ENCODE peak calls at places on chromosomes 12 and 14, in eight cellular contexts. One of them, this sample, is unnamed.

GRCh38 chr12:130476451-130476850 is 138.8 kb downstream of the PIWIL1 start:
- DNase-seq in NCI-H748 treated with DMSO at 0.1 percent for 48 hours: no peak
- DNase-seq in AML-193: no peak
- DNase-seq in HEK293T: no peak
- DNase-seq in RPMI8226: no peak
- DNase-seq in kidney epithelial cell: no peak
- DNase-seq in HL-60: no peak
- DNase-seq in stimulated activated CD4-positive, alpha-beta T cell treated with anti-CD3 and anti-CD28 coated beads, Interleukin-1b, Interleukin-23, amount 100 ng/mL, for 1 hour: no peak
- DNase-seq in this sample: no peak

GRCh38 chr12:93699271-93700141 is 22.3 kb downstream of the CRADD start:
- DNase-seq in RPMI8226: no peak
- DNase-seq in kidney epithelial cell: no peak
- DNase-seq in stimulated activated CD4-positive, alpha-beta T cell treated with anti-CD3 and anti-CD28 coated beads, Interleukin-1b, Interleukin-23, amount 100 ng/mL, for 1 hour: no peak
- DNase-seq in NCI-H748 treated with DMSO at 0.1 percent for 48 hours: no peak
- DNase-seq in HEK293T: no peak
- DNase-seq in AML-193: no peak
- DNase-seq in HL-60: no peak
- DNase-seq in this sample: no peak

GRCh38 chr14:102046337-102047278 is 40.2 kb downstream of the HSP90AA1 start:
- DNase-seq in AML-193: peak
- DNase-seq in HL-60: peak
- DNase-seq in stimulated activated CD4-positive, alpha-beta T cell treated with anti-CD3 and anti-CD28 coated beads, Interleukin-1b, Interleukin-23, amount 100 ng/mL, for 1 hour: no peak
- DNase-seq in RPMI8226: peak
- DNase-seq in NCI-H748 treated with DMSO at 0.1 percent for 48 hours: peak
- DNase-seq in kidney epithelial cell: no peak
- DNase-seq in HEK293T: peak
- DNase-seq in this sample: peak

GRCh38 chr12:12562585-12563245 is at the start of gene DUSP16:
- DNase-seq in HL-60: peak
- DNase-seq in NCI-H748 treated with DMSO at 0.1 percent for 48 hours: peak
- DNase-seq in RPMI8226: peak
- DNase-seq in HEK293T: peak
- DNase-seq in kidney epithelial cell: peak
- DNase-seq in stimulated activated CD4-positive, alpha-beta T cell treated with anti-CD3 and anti-CD28 coated beads, Interleukin-1b, Interleukin-23, amount 100 ng/mL, for 1 hour: peak
- DNase-seq in AML-193: peak
- DNase-seq in this sample: peak

GRCh38 chr14:64704145-64704742 is at the start of gene PLEKHG3:
- DNase-seq in stimulated activated CD4-positive, alpha-beta T cell treated with anti-CD3 and anti-CD28 coated beads, Interleukin-1b, Interleukin-23, amount 100 ng/mL, for 1 hour: no peak
- DNase-seq in HL-60: peak
- DNase-seq in kidney epithelial cell: no peak
- DNase-seq in NCI-H748 treated with DMSO at 0.1 percent for 48 hours: peak
- DNase-seq in HEK293T: peak
- DNase-seq in RPMI8226: peak
- DNase-seq in AML-193: no peak
- DNase-seq in this sample: peak

GRCh38 chr12:56081393-56082347 is 1.7 kb downstream of the ERBB3 start:
- DNase-seq in AML-193: no peak
- DNase-seq in HEK293T: no peak
- DNase-seq in HL-60: no peak
- DNase-seq in NCI-H748 treated with DMSO at 0.1 percent for 48 hours: no peak
- DNase-seq in RPMI8226: no peak
- DNase-seq in kidney epithelial cell: no peak
- DNase-seq in stimulated activated CD4-positive, alpha-beta T cell treated with anti-CD3 and anti-CD28 coated beads, Interleukin-1b, Interleukin-23, amount 100 ng/mL, for 1 hour: no peak
- DNase-seq in this sample: no peak

GRCh38 chr14:57464013-57464730 is 29.5 kb downstream of the CCDC198 start:
- DNase-seq in AML-193: no peak
- DNase-seq in HL-60: no peak
- DNase-seq in kidney epithelial cell: no peak
- DNase-seq in HEK293T: no peak
- DNase-seq in RPMI8226: no peak
- DNase-seq in stimulated activated CD4-positive, alpha-beta T cell treated with anti-CD3 and anti-CD28 coated beads, Interleukin-1b, Interleukin-23, amount 100 ng/mL, for 1 hour: no peak
- DNase-seq in NCI-H748 treated with DMSO at 0.1 percent for 48 hours: no peak
- DNase-seq in this sample: peak

GRCh38 chr14:106276326-106277267 is 750.2 kb downstream of the TMEM121 start:
- DNase-seq in HL-60: no peak
- DNase-seq in RPMI8226: no peak
- DNase-seq in NCI-H748 treated with DMSO at 0.1 percent for 48 hours: no peak
- DNase-seq in kidney epithelial cell: no peak
- DNase-seq in HEK293T: no peak
- DNase-seq in stimulated activated CD4-positive, alpha-beta T cell treated with anti-CD3 and anti-CD28 coated beads, Interleukin-1b, Interleukin-23, amount 100 ng/mL, for 1 hour: no peak
- DNase-seq in AML-193: no peak
- DNase-seq in this sample: no peak

GRCh38 chr12:68111995-68112394 is 47.5 kb downstream of the IFNG start:
- DNase-seq in kidney epithelial cell: no peak
- DNase-seq in NCI-H748 treated with DMSO at 0.1 percent for 48 hours: no peak
- DNase-seq in stimulated activated CD4-positive, alpha-beta T cell treated with anti-CD3 and anti-CD28 coated beads, Interleukin-1b, Interleukin-23, amount 100 ng/mL, for 1 hour: no peak
- DNase-seq in RPMI8226: no peak
- DNase-seq in HEK293T: no peak
- DNase-seq in AML-193: no peak
- DNase-seq in HL-60: no peak
- DNase-seq in this sample: no peak

GRCh38 chr12:124498178-124498869 is 69.1 kb downstream of the NCOR2 start:
- DNase-seq in stimulated activated CD4-positive, alpha-beta T cell treated with anti-CD3 and anti-CD28 coated beads, Interleukin-1b, Interleukin-23, amount 100 ng/mL, for 1 hour: no peak
- DNase-seq in kidney epithelial cell: no peak
- DNase-seq in RPMI8226: no peak
- DNase-seq in HL-60: peak
- DNase-seq in HEK293T: no peak
- DNase-seq in AML-193: no peak
- DNase-seq in NCI-H748 treated with DMSO at 0.1 percent for 48 hours: no peak
- DNase-seq in this sample: no peak

GRCh38 chr14:90585106-90585505 is 188.3 kb downstream of the CALM1 start:
- DNase-seq in AML-193: no peak
- DNase-seq in HL-60: no peak
- DNase-seq in kidney epithelial cell: no peak
- DNase-seq in RPMI8226: no peak
- DNase-seq in HEK293T: no peak
- DNase-seq in NCI-H748 treated with DMSO at 0.1 percent for 48 hours: no peak
- DNase-seq in stimulated activated CD4-positive, alpha-beta T cell treated with anti-CD3 and anti-CD28 coated beads, Interleukin-1b, Interleukin-23, amount 100 ng/mL, for 1 hour: no peak
- DNase-seq in this sample: no peak

GRCh38 chr14:51331651-51332367 is 91.8 kb downstream of the TMX1 start:
- DNase-seq in NCI-H748 treated with DMSO at 0.1 percent for 48 hours: no peak
- DNase-seq in HEK293T: no peak
- DNase-seq in kidney epithelial cell: no peak
- DNase-seq in HL-60: no peak
- DNase-seq in stimulated activated CD4-positive, alpha-beta T cell treated with anti-CD3 and anti-CD28 coated beads, Interleukin-1b, Interleukin-23, amount 100 ng/mL, for 1 hour: no peak
- DNase-seq in RPMI8226: no peak
- DNase-seq in AML-193: no peak
- DNase-seq in this sample: no peak

GRCh38 chr12:59173696-59174095 is 253.4 kb upstream of the LRIG3 start:
- DNase-seq in HL-60: no peak
- DNase-seq in stimulated activated CD4-positive, alpha-beta T cell treated with anti-CD3 and anti-CD28 coated beads, Interleukin-1b, Interleukin-23, amount 100 ng/mL, for 1 hour: no peak
- DNase-seq in RPMI8226: no peak
- DNase-seq in HEK293T: no peak
- DNase-seq in kidney epithelial cell: no peak
- DNase-seq in AML-193: no peak
- DNase-seq in NCI-H748 treated with DMSO at 0.1 percent for 48 hours: no peak
- DNase-seq in this sample: no peak

GRCh38 chr12:48980953-48981756 is 3.0 kb downstream of the WNT1 start:
- DNase-seq in RPMI8226: peak
- DNase-seq in kidney epithelial cell: no peak
- DNase-seq in stimulated activated CD4-positive, alpha-beta T cell treated with anti-CD3 and anti-CD28 coated beads, Interleukin-1b, Interleukin-23, amount 100 ng/mL, for 1 hour: no peak
- DNase-seq in HL-60: peak
- DNase-seq in HEK293T: no peak
- DNase-seq in AML-193: no peak
- DNase-seq in NCI-H748 treated with DMSO at 0.1 percent for 48 hours: no peak
- DNase-seq in this sample: no peak

GRCh38 chr12:84919271-84919670 is 6.7 kb upstream of the SLC6A15 start:
- DNase-seq in AML-193: no peak
- DNase-seq in kidney epithelial cell: no peak
- DNase-seq in HEK293T: no peak
- DNase-seq in NCI-H748 treated with DMSO at 0.1 percent for 48 hours: no peak
- DNase-seq in stimulated activated CD4-positive, alpha-beta T cell treated with anti-CD3 and anti-CD28 coated beads, Interleukin-1b, Interleukin-23, amount 100 ng/mL, for 1 hour: no peak
- DNase-seq in RPMI8226: no peak
- DNase-seq in HL-60: no peak
- DNase-seq in this sample: no peak

GRCh38 chr14:34051966-34052657 is 101.2 kb upstream of the EGLN3 start:
- DNase-seq in NCI-H748 treated with DMSO at 0.1 percent for 48 hours: no peak
- DNase-seq in stimulated activated CD4-positive, alpha-beta T cell treated with anti-CD3 and anti-CD28 coated beads, Interleukin-1b, Interleukin-23, amount 100 ng/mL, for 1 hour: no peak
- DNase-seq in HEK293T: no peak
- DNase-seq in RPMI8226: no peak
- DNase-seq in HL-60: no peak
- DNase-seq in AML-193: no peak
- DNase-seq in kidney epithelial cell: peak
- DNase-seq in this sample: no peak

GRCh38 chr14:24353551-24354529 is 14.0 kb upstream of the RIPK3 start:
- DNase-seq in HEK293T: no peak
- DNase-seq in HL-60: no peak
- DNase-seq in kidney epithelial cell: no peak
- DNase-seq in RPMI8226: no peak
- DNase-seq in AML-193: no peak
- DNase-seq in stimulated activated CD4-positive, alpha-beta T cell treated with anti-CD3 and anti-CD28 coated beads, Interleukin-1b, Interleukin-23, amount 100 ng/mL, for 1 hour: no peak
- DNase-seq in NCI-H748 treated with DMSO at 0.1 percent for 48 hours: no peak
- DNase-seq in this sample: no peak

GRCh38 chr14:104686624-104687517 is 2.5 kb upstream of the INF2 start:
- DNase-seq in RPMI8226: no peak
- DNase-seq in kidney epithelial cell: no peak
- DNase-seq in stimulated activated CD4-positive, alpha-beta T cell treated with anti-CD3 and anti-CD28 coated beads, Interleukin-1b, Interleukin-23, amount 100 ng/mL, for 1 hour: no peak
- DNase-seq in NCI-H748 treated with DMSO at 0.1 percent for 48 hours: no peak
- DNase-seq in AML-193: no peak
- DNase-seq in HEK293T: no peak
- DNase-seq in HL-60: no peak
- DNase-seq in this sample: no peak

GRCh38 chr12:84463756-84464495 is 448.7 kb downstream of the SLC6A15 start:
- DNase-seq in stimulated activated CD4-positive, alpha-beta T cell treated with anti-CD3 and anti-CD28 coated beads, Interleukin-1b, Interleukin-23, amount 100 ng/mL, for 1 hour: no peak
- DNase-seq in kidney epithelial cell: no peak
- DNase-seq in RPMI8226: no peak
- DNase-seq in HEK293T: no peak
- DNase-seq in AML-193: no peak
- DNase-seq in HL-60: no peak
- DNase-seq in NCI-H748 treated with DMSO at 0.1 percent for 48 hours: no peak
- DNase-seq in this sample: no peak

GRCh38 chr12:11967356-11968040 is 103.2 kb upstream of the BCL2L14 start:
- DNase-seq in kidney epithelial cell: no peak
- DNase-seq in AML-193: no peak
- DNase-seq in HL-60: no peak
- DNase-seq in HEK293T: no peak
- DNase-seq in stimulated activated CD4-positive, alpha-beta T cell treated with anti-CD3 and anti-CD28 coated beads, Interleukin-1b, Interleukin-23, amount 100 ng/mL, for 1 hour: no peak
- DNase-seq in RPMI8226: no peak
- DNase-seq in NCI-H748 treated with DMSO at 0.1 percent for 48 hours: no peak
- DNase-seq in this sample: no peak

GRCh38 chr12:120698677-120699076 is 11.6 kb upstream of the UNC119B start:
- DNase-seq in HL-60: peak
- DNase-seq in AML-193: peak
- DNase-seq in RPMI8226: no peak
- DNase-seq in HEK293T: no peak
- DNase-seq in NCI-H748 treated with DMSO at 0.1 percent for 48 hours: no peak
- DNase-seq in stimulated activated CD4-positive, alpha-beta T cell treated with anti-CD3 and anti-CD28 coated beads, Interleukin-1b, Interleukin-23, amount 100 ng/mL, for 1 hour: no peak
- DNase-seq in kidney epithelial cell: no peak
- DNase-seq in this sample: no peak

GRCh38 chr12:76123301-76124212 is 39.1 kb upstream of the NAP1L1 start:
- DNase-seq in kidney epithelial cell: peak
- DNase-seq in AML-193: no peak
- DNase-seq in stimulated activated CD4-positive, alpha-beta T cell treated with anti-CD3 and anti-CD28 coated beads, Interleukin-1b, Interleukin-23, amount 100 ng/mL, for 1 hour: no peak
- DNase-seq in HL-60: no peak
- DNase-seq in RPMI8226: no peak
- DNase-seq in HEK293T: no peak
- DNase-seq in NCI-H748 treated with DMSO at 0.1 percent for 48 hours: no peak
- DNase-seq in this sample: no peak

GRCh38 chr12:113135178-113136127 is at the start of gene RASAL1:
- DNase-seq in stimulated activated CD4-positive, alpha-beta T cell treated with anti-CD3 and anti-CD28 coated beads, Interleukin-1b, Interleukin-23, amount 100 ng/mL, for 1 hour: peak
- DNase-seq in HEK293T: peak
- DNase-seq in AML-193: peak
- DNase-seq in NCI-H748 treated with DMSO at 0.1 percent for 48 hours: peak
- DNase-seq in HL-60: peak
- DNase-seq in RPMI8226: peak
- DNase-seq in kidney epithelial cell: no peak
- DNase-seq in this sample: peak

GRCh38 chr12:132444283-132444682 is 45.7 kb upstream of the FBRSL1 start:
- DNase-seq in stimulated activated CD4-positive, alpha-beta T cell treated with anti-CD3 and anti-CD28 coated beads, Interleukin-1b, Interleukin-23, amount 100 ng/mL, for 1 hour: no peak
- DNase-seq in HEK293T: no peak
- DNase-seq in HL-60: no peak
- DNase-seq in NCI-H748 treated with DMSO at 0.1 percent for 48 hours: no peak
- DNase-seq in kidney epithelial cell: no peak
- DNase-seq in RPMI8226: no peak
- DNase-seq in AML-193: no peak
- DNase-seq in this sample: no peak

GRCh38 chr12:126191037-126191891 is 1126.0 kb downstream of the AACS start:
- DNase-seq in kidney epithelial cell: no peak
- DNase-seq in RPMI8226: peak
- DNase-seq in HL-60: no peak
- DNase-seq in HEK293T: no peak
- DNase-seq in AML-193: no peak
- DNase-seq in NCI-H748 treated with DMSO at 0.1 percent for 48 hours: peak
- DNase-seq in stimulated activated CD4-positive, alpha-beta T cell treated with anti-CD3 and anti-CD28 coated beads, Interleukin-1b, Interleukin-23, amount 100 ng/mL, for 1 hour: no peak
- DNase-seq in this sample: no peak

GRCh38 chr14:90699016-90699415 is 117.2 kb downstream of the TTC7B start:
- DNase-seq in HL-60: no peak
- DNase-seq in NCI-H748 treated with DMSO at 0.1 percent for 48 hours: no peak
- DNase-seq in HEK293T: no peak
- DNase-seq in stimulated activated CD4-positive, alpha-beta T cell treated with anti-CD3 and anti-CD28 coated beads, Interleukin-1b, Interleukin-23, amount 100 ng/mL, for 1 hour: no peak
- DNase-seq in AML-193: no peak
- DNase-seq in RPMI8226: no peak
- DNase-seq in kidney epithelial cell: no peak
- DNase-seq in this sample: no peak

GRCh38 chr14:36317650-36318049 is 2.8 kb downstream of the MBIP start:
- DNase-seq in HEK293T: no peak
- DNase-seq in AML-193: no peak
- DNase-seq in kidney epithelial cell: no peak
- DNase-seq in RPMI8226: no peak
- DNase-seq in HL-60: no peak
- DNase-seq in NCI-H748 treated with DMSO at 0.1 percent for 48 hours: no peak
- DNase-seq in stimulated activated CD4-positive, alpha-beta T cell treated with anti-CD3 and anti-CD28 coated beads, Interleukin-1b, Interleukin-23, amount 100 ng/mL, for 1 hour: no peak
- DNase-seq in this sample: no peak

GRCh38 chr14:61472025-61472672 is 150.8 kb downstream of the PRKCH start:
- DNase-seq in AML-193: peak
- DNase-seq in HL-60: peak
- DNase-seq in RPMI8226: no peak
- DNase-seq in NCI-H748 treated with DMSO at 0.1 percent for 48 hours: no peak
- DNase-seq in HEK293T: no peak
- DNase-seq in kidney epithelial cell: peak
- DNase-seq in stimulated activated CD4-positive, alpha-beta T cell treated with anti-CD3 and anti-CD28 coated beads, Interleukin-1b, Interleukin-23, amount 100 ng/mL, for 1 hour: no peak
- DNase-seq in this sample: peak

GRCh38 chr14:104795781-104796681 is 483 bp upstream of the AKT1 start:
- DNase-seq in kidney epithelial cell: no peak
- DNase-seq in stimulated activated CD4-positive, alpha-beta T cell treated with anti-CD3 and anti-CD28 coated beads, Interleukin-1b, Interleukin-23, amount 100 ng/mL, for 1 hour: peak
- DNase-seq in RPMI8226: peak
- DNase-seq in NCI-H748 treated with DMSO at 0.1 percent for 48 hours: no peak
- DNase-seq in AML-193: no peak
- DNase-seq in HEK293T: peak
- DNase-seq in HL-60: no peak
- DNase-seq in this sample: peak

GRCh38 chr14:34713681-34714319 is 593 bp downstream of the CFL2 start:
- DNase-seq in AML-193: peak
- DNase-seq in HEK293T: peak
- DNase-seq in RPMI8226: no peak
- DNase-seq in HL-60: peak
- DNase-seq in NCI-H748 treated with DMSO at 0.1 percent for 48 hours: peak
- DNase-seq in kidney epithelial cell: peak
- DNase-seq in stimulated activated CD4-positive, alpha-beta T cell treated with anti-CD3 and anti-CD28 coated beads, Interleukin-1b, Interleukin-23, amount 100 ng/mL, for 1 hour: peak
- DNase-seq in this sample: no peak

GRCh38 chr12:3122841-3123678 is 45.9 kb downstream of the TSPAN9 start:
- DNase-seq in stimulated activated CD4-positive, alpha-beta T cell treated with anti-CD3 and anti-CD28 coated beads, Interleukin-1b, Interleukin-23, amount 100 ng/mL, for 1 hour: no peak
- DNase-seq in RPMI8226: no peak
- DNase-seq in HL-60: no peak
- DNase-seq in kidney epithelial cell: no peak
- DNase-seq in NCI-H748 treated with DMSO at 0.1 percent for 48 hours: no peak
- DNase-seq in HEK293T: no peak
- DNase-seq in AML-193: no peak
- DNase-seq in this sample: no peak

This sample was measured in B cell.